ENCODE peak calls at places on chromosome 17, in eight cellular contexts. One of them, this sample, is unnamed.

GRCh38 chr17:47802341-47803022 is 19.1 kb downstream of the OSBPL7 start:
- DNase-seq in breast epithelium: no peak
- DNase-seq in CD4-positive, CD25-positive, alpha-beta regulatory T cell: peak; percentile 71
- DNase-seq in tibial artery: no peak
- DNase-seq in neural progenitor cell: peak; percentile 82
- DNase-seq in body of pancreas: peak; percentile 67
- DNase-seq in uterus: no peak
- DNase-seq in fibroblast of lung: peak; percentile 20
- DNase-seq in this sample: no peak

GRCh38 chr17:21191698-21192097 is 22.3 kb downstream of the TMEM11 start:
- DNase-seq in breast epithelium: no peak
- DNase-seq in CD4-positive, CD25-positive, alpha-beta regulatory T cell: no peak
- DNase-seq in tibial artery: no peak
- DNase-seq in neural progenitor cell: no peak
- DNase-seq in body of pancreas: no peak
- DNase-seq in uterus: no peak
- DNase-seq in fibroblast of lung: no peak
- DNase-seq in this sample: no peak

GRCh38 chr17:49707246-49707607 is 537 bp downstream of the SLC35B1 start:
- DNase-seq in breast epithelium: no peak
- DNase-seq in CD4-positive, CD25-positive, alpha-beta regulatory T cell: peak; percentile 56
- DNase-seq in tibial artery: no peak
- DNase-seq in neural progenitor cell: peak; percentile 51
- DNase-seq in body of pancreas: no peak
- DNase-seq in uterus: no peak
- DNase-seq in fibroblast of lung: no peak
- DNase-seq in this sample: no peak

GRCh38 chr17:4823373-4824089 is 9.6 kb upstream of the MINK1 start:
- DNase-seq in breast epithelium: no peak
- DNase-seq in CD4-positive, CD25-positive, alpha-beta regulatory T cell: no peak
- DNase-seq in tibial artery: no peak
- DNase-seq in neural progenitor cell: no peak
- DNase-seq in body of pancreas: no peak
- DNase-seq in uterus: no peak
- DNase-seq in fibroblast of lung: no peak
- DNase-seq in this sample: no peak

GRCh38 chr17:73785466-73785865 is 141.2 kb upstream of the SDK2 start:
- DNase-seq in breast epithelium: no peak
- DNase-seq in CD4-positive, CD25-positive, alpha-beta regulatory T cell: no peak
- DNase-seq in tibial artery: no peak
- DNase-seq in neural progenitor cell: peak; percentile 32
- DNase-seq in body of pancreas: no peak
- DNase-seq in uterus: no peak
- DNase-seq in fibroblast of lung: no peak
- DNase-seq in this sample: no peak

GRCh38 chr17:14940946-14941280 is 324.2 kb downstream of the PMP22 start:
- DNase-seq in breast epithelium: no peak
- DNase-seq in CD4-positive, CD25-positive, alpha-beta regulatory T cell: no peak
- DNase-seq in tibial artery: no peak
- DNase-seq in neural progenitor cell: no peak
- DNase-seq in body of pancreas: no peak
- DNase-seq in uterus: no peak
- DNase-seq in fibroblast of lung: no peak
- DNase-seq in this sample: no peak

GRCh38 chr17:64504769-64505319 is 1.2 kb downstream of the DDX5 start:
- DNase-seq in breast epithelium: no peak
- DNase-seq in CD4-positive, CD25-positive, alpha-beta regulatory T cell: no peak
- DNase-seq in tibial artery: no peak
- DNase-seq in neural progenitor cell: no peak
- DNase-seq in body of pancreas: no peak
- DNase-seq in uterus: peak; percentile 22
- DNase-seq in fibroblast of lung: peak; percentile 80
- DNase-seq in this sample: no peak

GRCh38 chr17:14776791-14777190 is 475.9 kb downstream of the HS3ST3B1 start:
- DNase-seq in breast epithelium: no peak
- DNase-seq in CD4-positive, CD25-positive, alpha-beta regulatory T cell: no peak
- DNase-seq in tibial artery: no peak
- DNase-seq in neural progenitor cell: no peak
- DNase-seq in body of pancreas: no peak
- DNase-seq in uterus: no peak
- DNase-seq in fibroblast of lung: peak; percentile 8
- DNase-seq in this sample: no peak

GRCh38 chr17:1649116-1649843 is 386 bp downstream of the RILP start:
- DNase-seq in breast epithelium: peak; percentile 81
- DNase-seq in CD4-positive, CD25-positive, alpha-beta regulatory T cell: peak; percentile 81
- DNase-seq in tibial artery: peak; percentile 95
- DNase-seq in neural progenitor cell: peak; percentile 96
- DNase-seq in body of pancreas: peak; percentile 85
- DNase-seq in uterus: peak; percentile 89
- DNase-seq in fibroblast of lung: peak; percentile 88
- DNase-seq in this sample: peak; percentile 94

GRCh38 chr17:6005939-6006338 is 64.2 kb upstream of the WSCD1 start:
- DNase-seq in breast epithelium: no peak
- DNase-seq in CD4-positive, CD25-positive, alpha-beta regulatory T cell: no peak
- DNase-seq in tibial artery: no peak
- DNase-seq in neural progenitor cell: no peak
- DNase-seq in body of pancreas: no peak
- DNase-seq in uterus: no peak
- DNase-seq in fibroblast of lung: no peak
- DNase-seq in this sample: no peak

GRCh38 chr17:59287887-59288286 is 43.6 kb upstream of the YPEL2 start:
- DNase-seq in breast epithelium: no peak
- DNase-seq in CD4-positive, CD25-positive, alpha-beta regulatory T cell: no peak
- DNase-seq in tibial artery: no peak
- DNase-seq in neural progenitor cell: no peak
- DNase-seq in body of pancreas: no peak
- DNase-seq in uterus: no peak
- DNase-seq in fibroblast of lung: no peak
- DNase-seq in this sample: no peak

GRCh38 chr17:74904687-74905409 is 11.4 kb upstream of the FADS6 start:
- DNase-seq in breast epithelium: no peak
- DNase-seq in CD4-positive, CD25-positive, alpha-beta regulatory T cell: no peak
- DNase-seq in tibial artery: no peak
- DNase-seq in neural progenitor cell: no peak
- DNase-seq in body of pancreas: no peak
- DNase-seq in uterus: no peak
- DNase-seq in fibroblast of lung: no peak
- DNase-seq in this sample: no peak

GRCh38 chr17:10646393-10646990 is 10.6 kb downstream of the MYH3 start:
- DNase-seq in breast epithelium: no peak
- DNase-seq in CD4-positive, CD25-positive, alpha-beta regulatory T cell: peak; percentile 72
- DNase-seq in tibial artery: peak; percentile 79
- DNase-seq in neural progenitor cell: peak; percentile 83
- DNase-seq in body of pancreas: peak; percentile 80
- DNase-seq in uterus: peak; percentile 74
- DNase-seq in fibroblast of lung: peak; percentile 53
- DNase-seq in this sample: peak; percentile 71

GRCh38 chr17:47982645-47983440 is 11.9 kb downstream of the CDK5RAP3 start:
- DNase-seq in breast epithelium: no peak
- DNase-seq in CD4-positive, CD25-positive, alpha-beta regulatory T cell: no peak
- DNase-seq in tibial artery: no peak
- DNase-seq in neural progenitor cell: no peak
- DNase-seq in body of pancreas: no peak
- DNase-seq in uterus: no peak
- DNase-seq in fibroblast of lung: no peak
- DNase-seq in this sample: no peak

GRCh38 chr17:66713533-66714042 is 121.3 kb upstream of the CACNG5 start:
- DNase-seq in breast epithelium: no peak
- DNase-seq in CD4-positive, CD25-positive, alpha-beta regulatory T cell: peak; percentile 16
- DNase-seq in tibial artery: no peak
- DNase-seq in neural progenitor cell: no peak
- DNase-seq in body of pancreas: no peak
- DNase-seq in uterus: no peak
- DNase-seq in fibroblast of lung: no peak
- DNase-seq in this sample: no peak

GRCh38 chr17:39716879-39717536 is 13.3 kb downstream of the MIEN1 start:
- DNase-seq in breast epithelium: peak; percentile 87
- DNase-seq in CD4-positive, CD25-positive, alpha-beta regulatory T cell: no peak
- DNase-seq in tibial artery: no peak
- DNase-seq in neural progenitor cell: no peak
- DNase-seq in body of pancreas: no peak
- DNase-seq in uterus: no peak
- DNase-seq in fibroblast of lung: no peak
- DNase-seq in this sample: no peak

GRCh38 chr17:39719563-39719962 is 10.8 kb downstream of the MIEN1 start:
- DNase-seq in breast epithelium: no peak
- DNase-seq in CD4-positive, CD25-positive, alpha-beta regulatory T cell: no peak
- DNase-seq in tibial artery: no peak
- DNase-seq in neural progenitor cell: no peak
- DNase-seq in body of pancreas: no peak
- DNase-seq in uterus: no peak
- DNase-seq in fibroblast of lung: no peak
- DNase-seq in this sample: no peak

GRCh38 chr17:39722104-39722503 is 8.2 kb downstream of the MIEN1 start:
- DNase-seq in breast epithelium: no peak
- DNase-seq in CD4-positive, CD25-positive, alpha-beta regulatory T cell: no peak
- DNase-seq in tibial artery: no peak
- DNase-seq in neural progenitor cell: no peak
- DNase-seq in body of pancreas: no peak
- DNase-seq in uterus: no peak
- DNase-seq in fibroblast of lung: no peak
- DNase-seq in this sample: no peak

GRCh38 chr17:39717660-39718059 is 12.7 kb downstream of the MIEN1 start:
- DNase-seq in breast epithelium: no peak
- DNase-seq in CD4-positive, CD25-positive, alpha-beta regulatory T cell: no peak
- DNase-seq in tibial artery: no peak
- DNase-seq in neural progenitor cell: no peak
- DNase-seq in body of pancreas: no peak
- DNase-seq in uterus: no peak
- DNase-seq in fibroblast of lung: no peak
- DNase-seq in this sample: no peak

DNA sequence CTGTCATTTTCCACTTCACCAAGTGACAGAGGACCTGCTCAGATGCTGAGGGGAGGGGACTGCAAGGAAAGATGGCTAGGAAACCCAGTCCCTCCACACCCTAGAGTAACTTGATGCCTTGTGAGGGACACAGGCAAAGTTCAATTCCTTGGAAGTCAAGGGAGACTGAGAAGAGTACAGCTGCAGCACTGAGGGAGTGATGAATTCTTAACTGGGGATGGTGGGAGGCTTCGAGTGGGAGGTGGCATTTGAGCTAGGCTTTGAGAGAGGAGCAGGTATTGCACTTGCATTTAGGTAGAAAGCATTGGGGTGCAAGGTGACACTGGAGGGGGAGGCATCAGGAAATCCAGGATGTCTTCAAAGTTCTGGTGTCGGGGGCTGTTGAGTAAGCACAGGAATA is 10.4 kb downstream of the MIEN1 start:
- DNase-seq in breast epithelium: no peak
- DNase-seq in CD4-positive, CD25-positive, alpha-beta regulatory T cell: no peak
- DNase-seq in tibial artery: no peak
- DNase-seq in neural progenitor cell: no peak
- DNase-seq in body of pancreas: no peak
- DNase-seq in uterus: no peak
- DNase-seq in fibroblast of lung: no peak
- DNase-seq in this sample: no peak
- H3K36me3 ChIP-seq in breast epithelium: no peaks in the 10 kb centered on the region
- H3K36me3 ChIP-seq in CD4-positive, CD25-positive, alpha-beta regulatory T cell: no peaks in the 10 kb centered on the region
- H3K36me3 ChIP-seq in tibial artery: peaks cover 70% of the 10 kb centered on the region
- H3K36me3 ChIP-seq in neural progenitor cell: no peaks in the 10 kb centered on the region
- H3K36me3 ChIP-seq in body of pancreas: peaks cover 6% of the 10 kb centered on the region
- H3K36me3 ChIP-seq in uterus: no peaks in the 10 kb centered on the region
- H3K36me3 ChIP-seq in fibroblast of lung: peaks cover 12% of the 10 kb centered on the region
- H3K36me3 ChIP-seq in this sample: peaks cover 50% of the 10 kb centered on the region

GRCh38 chr17:39100530-39100929 is 50.9 kb downstream of the PLXDC1 start:
- DNase-seq in breast epithelium: no peak
- DNase-seq in CD4-positive, CD25-positive, alpha-beta regulatory T cell: no peak
- DNase-seq in tibial artery: no peak
- DNase-seq in neural progenitor cell: no peak
- DNase-seq in body of pancreas: no peak
- DNase-seq in uterus: no peak
- DNase-seq in fibroblast of lung: no peak
- DNase-seq in this sample: no peak
- H3K27ac ChIP-seq in breast epithelium: peak overlapping the region; percentile 44
- H3K27ac ChIP-seq in CD4-positive, CD25-positive, alpha-beta regulatory T cell: no peak overlapping the region
- H3K27ac ChIP-seq in tibial artery: no peak overlapping the region
- H3K27ac ChIP-seq in neural progenitor cell: no peak overlapping the region
- H3K27ac ChIP-seq in body of pancreas: no peak overlapping the region
- H3K27ac ChIP-seq in uterus: peak overlapping the region; percentile 60
- H3K27ac ChIP-seq in fibroblast of lung: no peak overlapping the region
- H3K27ac ChIP-seq in this sample: peak overlapping the region; percentile 27

GRCh38 chr17:65539867-65540266 is 21.6 kb downstream of the AXIN2 start:
- DNase-seq in breast epithelium: no peak
- DNase-seq in CD4-positive, CD25-positive, alpha-beta regulatory T cell: no peak
- DNase-seq in tibial artery: no peak
- DNase-seq in neural progenitor cell: no peak
- DNase-seq in body of pancreas: no peak
- DNase-seq in uterus: no peak
- DNase-seq in fibroblast of lung: no peak
- DNase-seq in this sample: no peak

GRCh38 chr17:65538679-65539529 is 22.5 kb downstream of the AXIN2 start:
- DNase-seq in breast epithelium: no peak
- DNase-seq in CD4-positive, CD25-positive, alpha-beta regulatory T cell: no peak
- DNase-seq in tibial artery: no peak
- DNase-seq in neural progenitor cell: peak; percentile 47
- DNase-seq in body of pancreas: no peak
- DNase-seq in uterus: no peak
- DNase-seq in fibroblast of lung: no peak
- DNase-seq in this sample: no peak

GRCh38 chr17:65537343-65537844 is 24.1 kb downstream of the AXIN2 start:
- DNase-seq in breast epithelium: no peak
- DNase-seq in CD4-positive, CD25-positive, alpha-beta regulatory T cell: no peak
- DNase-seq in tibial artery: no peak
- DNase-seq in neural progenitor cell: no peak
- DNase-seq in body of pancreas: no peak
- DNase-seq in uterus: no peak
- DNase-seq in fibroblast of lung: no peak
- DNase-seq in this sample: no peak

GRCh38 chr17:65536573-65537342 is 24.7 kb downstream of the AXIN2 start:
- DNase-seq in breast epithelium: no peak
- DNase-seq in CD4-positive, CD25-positive, alpha-beta regulatory T cell: no peak
- DNase-seq in tibial artery: no peak
- DNase-seq in neural progenitor cell: no peak
- DNase-seq in body of pancreas: no peak
- DNase-seq in uterus: no peak
- DNase-seq in fibroblast of lung: peak; percentile 40
- DNase-seq in this sample: no peak

GRCh38 chr17:65537845-65538678 is 23.4 kb downstream of the AXIN2 start:
- DNase-seq in breast epithelium: no peak
- DNase-seq in CD4-positive, CD25-positive, alpha-beta regulatory T cell: peak; percentile 36
- DNase-seq in tibial artery: no peak
- DNase-seq in neural progenitor cell: no peak
- DNase-seq in body of pancreas: no peak
- DNase-seq in uterus: no peak
- DNase-seq in fibroblast of lung: no peak
- DNase-seq in this sample: no peak
- H3K4me3 ChIP-seq in breast epithelium: no peak overlapping the region
- H3K4me3 ChIP-seq in CD4-positive, CD25-positive, alpha-beta regulatory T cell: no peak overlapping the region
- H3K4me3 ChIP-seq in tibial artery: no peak overlapping the region
- H3K4me3 ChIP-seq in neural progenitor cell: no peak overlapping the region
- H3K4me3 ChIP-seq in body of pancreas: no peak overlapping the region
- H3K4me3 ChIP-seq in uterus: no peak overlapping the region
- H3K4me3 ChIP-seq in fibroblast of lung: no peak overlapping the region
- H3K4me3 ChIP-seq in this sample: no peak overlapping the region

DNA sequence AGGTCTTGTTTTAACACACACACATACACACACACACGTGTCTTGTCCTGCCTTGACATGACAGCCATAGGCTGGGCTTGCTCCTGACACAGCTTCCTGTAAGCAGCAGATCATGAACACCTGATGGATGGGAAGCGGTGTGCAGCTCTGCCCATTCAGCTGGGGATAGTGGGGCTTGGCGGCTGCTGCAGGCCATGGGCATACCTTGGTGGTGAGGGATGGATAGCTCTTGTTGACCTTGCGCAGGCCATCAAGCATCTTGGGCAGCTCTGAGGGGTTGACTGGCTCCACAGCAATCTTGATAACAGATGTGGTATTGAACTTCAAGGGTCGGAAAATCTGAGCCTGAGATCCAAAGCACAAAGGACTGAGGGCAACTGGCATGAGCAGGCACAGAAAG is 12.0 kb downstream of the HIGD1B start:
- DNase-seq in breast epithelium: no peak
- DNase-seq in CD4-positive, CD25-positive, alpha-beta regulatory T cell: no peak
- DNase-seq in tibial artery: no peak
- DNase-seq in neural progenitor cell: no peak
- DNase-seq in body of pancreas: no peak
- DNase-seq in uterus: no peak
- DNase-seq in fibroblast of lung: no peak
- DNase-seq in this sample: no peak
- H3K36me3 ChIP-seq in breast epithelium: peaks cover 6% of the 10 kb centered on the region
- H3K36me3 ChIP-seq in CD4-positive, CD25-positive, alpha-beta regulatory T cell: peaks cover 92% of the 10 kb centered on the region
- H3K36me3 ChIP-seq in tibial artery: peaks cover 96% of the 10 kb centered on the region
- H3K36me3 ChIP-seq in neural progenitor cell: peaks cover 9% of the 10 kb centered on the region
- H3K36me3 ChIP-seq in body of pancreas: peaks cover 51% of the 10 kb centered on the region
- H3K36me3 ChIP-seq in uterus: no peaks in the 10 kb centered on the region
- H3K36me3 ChIP-seq in fibroblast of lung: peaks cover 22% of the 10 kb centered on the region
- H3K36me3 ChIP-seq in this sample: peaks cover 94% of the 10 kb centered on the region